ENCODE peak calls at places on chromosomes 11 and 22, in six cellular contexts. B is pulmonary artery endothelial cell; M is activated CD4-positive, alpha-beta T cell treated with anti-CD3 and anti-CD28 coated beads, Interleukin-2, amount 50 U/mL, for 48 hours; T is progenitor cell of endocrine pancreas; G is RCC 7860; F is CD8-positive, alpha-beta T cell. W is an unnamed sample.

GRCh38 chr11:8983552-8983951 is 19.3 kb upstream of the TMEM9B start:
- DNase-seq in F (no peak), M (no peak), B (no peak), T (no peak), G (no peak), W (no peak)

GRCh38 chr22:43090130-43090789 is 1.1 kb upstream of the TTLL1 start:
- DNase-seq in B (peak), M (peak), G (peak), F (peak), T (no peak), W (peak)

GRCh38 chr11:132627981-132628380 is 904.3 kb downstream of the OPCML start:
- DNase-seq in F (no peak), G (no peak), M (no peak), B (no peak), T (no peak), W (no peak)

GRCh38 chr11:70763606-70764005 is 365.3 kb downstream of the CTTN start:
- DNase-seq in F (no peak), G (no peak), T (no peak), B (no peak), M (no peak), W (no peak)

GRCh38 chr22:23137905-23138520 is 3.8 kb downstream of the RSPH14 start:
- DNase-seq in B (no peak), F (peak), T (no peak), G (no peak), M (peak), W (no peak)

GRCh38 chr11:59706518-59707285 is 6.9 kb downstream of the OR10V1 start:
- DNase-seq in B (peak), F (no peak), T (no peak), M (no peak), G (peak), W (peak)

GRCh38 chr22:21563912-21564311 is 3.6 kb upstream of the UBE2L3 start:
- DNase-seq in G (no peak), F (no peak), B (no peak), M (no peak), T (no peak), W (no peak)

GRCh38 chr11:74627381-74627780 is 35.0 kb downstream of the POLD3 start:
- DNase-seq in T (no peak), F (no peak), B (no peak), M (no peak), G (no peak), W (no peak)

GRCh38 chr11:129375731-129376657 is at the start of gene BARX2:
- DNase-seq in F (no peak), M (peak), G (no peak), T (peak), B (peak), W (peak)

GRCh38 chr22:37752189-37753061 is 55.3 kb upstream of the GCAT start:
- DNase-seq in G (peak), F (no peak), T (peak), M (no peak), B (peak), W (peak)

GRCh38 chr22:37300551-37301017 is 18.3 kb downstream of the CYTH4 start:
- DNase-seq in F (peak), G (no peak), B (no peak), T (no peak), M (peak), W (no peak)

GRCh38 chr11:69321877-69322350 is 28.0 kb downstream of the MYEOV start:
- DNase-seq in B (peak), T (no peak), M (no peak), F (no peak), G (peak), W (peak)

GRCh38 chr11:15599376-15599775 is 484.7 kb downstream of the INSC start:
- DNase-seq in G (no peak), B (no peak), F (no peak), T (no peak), M (no peak), W (no peak)

GRCh38 chr11:82663535-82663934 is 70.1 kb downstream of the FAM181B start:
- DNase-seq in F (no peak), M (no peak), B (no peak), G (no peak), T (no peak), W (no peak)

GRCh38 chr11:14981507-14981906 is 9.4 kb upstream of the CALCA start:
- DNase-seq in F (no peak), G (no peak), T (no peak), M (no peak), B (no peak), W (no peak)

GRCh38 chr11:17350455-17351170 is 987 bp upstream of the NCR3LG1 start:
- DNase-seq in F (no peak), M (no peak), T (no peak), B (no peak), G (no peak), W (no peak)

GRCh38 chr11:13119928-13120520 is 110.9 kb downstream of the RASSF10 start:
- DNase-seq in G (peak), M (no peak), F (no peak), T (no peak), B (no peak), W (peak)

GRCh38 chr11:47104337-47104950 is 72.2 kb downstream of the ARFGAP2 start:
- DNase-seq in G (no peak), M (no peak), T (no peak), F (no peak), B (no peak), W (no peak)

GRCh38 chr11:84129961-84130576 is 843.9 kb upstream of the CCDC90B start:
- DNase-seq in M (no peak), G (no peak), B (no peak), T (no peak), F (no peak), W (no peak)

GRCh38 chr11:985848-986247 is 50.7 kb downstream of the MUC6 start:
- DNase-seq in M (no peak), B (no peak), G (no peak), T (no peak), F (no peak), W (no peak)

GRCh38 chr11:16604784-16605439 is 133.5 kb upstream of the C11orf58 start:
- DNase-seq in B (no peak), F (no peak), M (no peak), T (no peak), G (no peak), W (peak)

GRCh38 chr11:67572747-67573419 is 10.7 kb upstream of the GSTP1 start:
- DNase-seq in T (peak), B (no peak), F (no peak), M (peak), G (peak), W (peak)

GRCh38 chr22:20131856-20132685 is 467 bp downstream of the ZDHHC8 start:
- DNase-seq in T (no peak), M (no peak), B (no peak), G (no peak), F (no peak), W (no peak)

GRCh38 chr11:61509058-61510029 is 795 bp downstream of the LRRC10B start:
- DNase-seq in T (peak), G (no peak), B (peak), M (peak), F (peak), W (peak)

GRCh38 chr11:108559340-108559739 is 34.2 kb downstream of the EXPH5 start:
- DNase-seq in G (no peak), F (no peak), M (no peak), T (no peak), B (no peak), W (no peak)

GRCh38 chr11:131253142-131253884 is 117.1 kb upstream of the NTM start:
- DNase-seq in T (no peak), M (no peak), B (no peak), G (no peak), F (no peak), W (no peak)

GRCh38 chr11:74255741-74256369 is 55.6 kb downstream of the P4HA3 start:
- DNase-seq in M (peak), B (peak), T (no peak), G (peak), F (peak), W (peak)

GRCh38 chr22:27274770-27275449 is 526.6 kb downstream of the MN1 start:
- DNase-seq in T (no peak), M (no peak), F (no peak), G (no peak), B (no peak), W (no peak)

GRCh38 chr11:83127309-83127636 is 29.7 kb upstream of the PCF11 start:
- DNase-seq in M (no peak), G (no peak), F (no peak), T (no peak), B (no peak), W (no peak)

GRCh38 chr22:45475876-45476514 is 26.7 kb upstream of the FBLN1 start:
- DNase-seq in G (no peak), B (no peak), T (no peak), M (no peak), F (no peak), W (no peak)

GRCh38 chr11:91066648-91067047 is 843.8 kb upstream of the CHORDC1 start:
- DNase-seq in T (no peak), M (no peak), G (no peak), F (no peak), B (no peak), W (no peak)

GRCh38 chr11:88629496-88629895 is 292.0 kb upstream of the CTSC start:
- DNase-seq in F (no peak), G (no peak), M (no peak), T (no peak), B (no peak), W (no peak)